ENCODE peak calls at places on chromosomes 12 and 14, in ten cellular contexts. One of them, this sample, is unnamed.

GRCh38 chr12:90112668-90113067 is 404.0 kb upstream of the ATP2B1 start:
- DNase-seq in transverse colon: no peak
- DNase-seq in lower leg skin: no peak
- DNase-seq in vagina: no peak
- DNase-seq in NB4: no peak
- DNase-seq in A549: no peak
- DNase-seq in testis: no peak
- DNase-seq in breast epithelium: no peak
- DNase-seq in heart left ventricle: no peak
- DNase-seq in endothelial cell of umbilical vein: no peak
- DNase-seq in this sample: no peak

GRCh38 chr12:47755655-47756562 is 2.8 kb downstream of the RAPGEF3 start:
- DNase-seq in vagina: no peak
- DNase-seq in A549: no peak
- DNase-seq in heart left ventricle: no peak
- DNase-seq in testis: no peak
- DNase-seq in transverse colon: peak; percentile 80
- DNase-seq in lower leg skin: peak; percentile 88
- DNase-seq in endothelial cell of umbilical vein: no peak
- DNase-seq in breast epithelium: no peak
- DNase-seq in NB4: no peak
- DNase-seq in this sample: no peak

GRCh38 chr12:38053655-38054464 is 262.7 kb upstream of the ALG10B start:
- DNase-seq in breast epithelium: peak; percentile 65
- DNase-seq in vagina: no peak
- DNase-seq in endothelial cell of umbilical vein: no peak
- DNase-seq in heart left ventricle: no peak
- DNase-seq in A549: peak; percentile 85
- DNase-seq in NB4: no peak
- DNase-seq in testis: peak; percentile 33
- DNase-seq in lower leg skin: no peak
- DNase-seq in transverse colon: peak; percentile 22
- DNase-seq in this sample: peak; percentile 80

GRCh38 chr14:68959035-68959434 is 20.1 kb downstream of the ACTN1 start:
- DNase-seq in vagina: no peak
- DNase-seq in NB4: no peak
- DNase-seq in heart left ventricle: no peak
- DNase-seq in A549: no peak
- DNase-seq in transverse colon: no peak
- DNase-seq in breast epithelium: no peak
- DNase-seq in lower leg skin: no peak
- DNase-seq in testis: no peak
- DNase-seq in endothelial cell of umbilical vein: peak; percentile 49
- DNase-seq in this sample: no peak

GRCh38 chr12:8914716-8915526 is 612 bp downstream of the PHC1 start:
- DNase-seq in transverse colon: peak; percentile 62
- DNase-seq in lower leg skin: peak; percentile 88
- DNase-seq in NB4: peak; percentile 65
- DNase-seq in breast epithelium: peak; percentile 56
- DNase-seq in testis: peak; percentile 58
- DNase-seq in A549: peak; percentile 71
- DNase-seq in vagina: no peak
- DNase-seq in endothelial cell of umbilical vein: peak; percentile 66
- DNase-seq in heart left ventricle: peak; percentile 37
- DNase-seq in this sample: peak; percentile 58

GRCh38 chr14:52790011-52790755 is 1.2 kb downstream of the GNPNAT1 start:
- DNase-seq in endothelial cell of umbilical vein: peak; percentile 35
- DNase-seq in NB4: peak; percentile 11
- DNase-seq in A549: peak; percentile 15
- DNase-seq in transverse colon: no peak
- DNase-seq in breast epithelium: no peak
- DNase-seq in vagina: no peak
- DNase-seq in lower leg skin: no peak
- DNase-seq in heart left ventricle: no peak
- DNase-seq in testis: no peak
- DNase-seq in this sample: peak; percentile 22

GRCh38 chr12:127083028-127083949 is 1183.7 kb upstream of the TMEM132C start:
- DNase-seq in A549: peak; percentile 84
- DNase-seq in lower leg skin: no peak
- DNase-seq in transverse colon: no peak
- DNase-seq in vagina: no peak
- DNase-seq in breast epithelium: no peak
- DNase-seq in endothelial cell of umbilical vein: peak; percentile 35
- DNase-seq in testis: no peak
- DNase-seq in NB4: peak; percentile 86
- DNase-seq in heart left ventricle: no peak
- DNase-seq in this sample: no peak

GRCh38 chr12:131564843-131565242 is 146.0 kb upstream of the SFSWAP start:
- DNase-seq in vagina: no peak
- DNase-seq in A549: no peak
- DNase-seq in NB4: no peak
- DNase-seq in lower leg skin: no peak
- DNase-seq in breast epithelium: no peak
- DNase-seq in transverse colon: no peak
- DNase-seq in heart left ventricle: no peak
- DNase-seq in endothelial cell of umbilical vein: no peak
- DNase-seq in testis: no peak
- DNase-seq in this sample: no peak

DNA sequence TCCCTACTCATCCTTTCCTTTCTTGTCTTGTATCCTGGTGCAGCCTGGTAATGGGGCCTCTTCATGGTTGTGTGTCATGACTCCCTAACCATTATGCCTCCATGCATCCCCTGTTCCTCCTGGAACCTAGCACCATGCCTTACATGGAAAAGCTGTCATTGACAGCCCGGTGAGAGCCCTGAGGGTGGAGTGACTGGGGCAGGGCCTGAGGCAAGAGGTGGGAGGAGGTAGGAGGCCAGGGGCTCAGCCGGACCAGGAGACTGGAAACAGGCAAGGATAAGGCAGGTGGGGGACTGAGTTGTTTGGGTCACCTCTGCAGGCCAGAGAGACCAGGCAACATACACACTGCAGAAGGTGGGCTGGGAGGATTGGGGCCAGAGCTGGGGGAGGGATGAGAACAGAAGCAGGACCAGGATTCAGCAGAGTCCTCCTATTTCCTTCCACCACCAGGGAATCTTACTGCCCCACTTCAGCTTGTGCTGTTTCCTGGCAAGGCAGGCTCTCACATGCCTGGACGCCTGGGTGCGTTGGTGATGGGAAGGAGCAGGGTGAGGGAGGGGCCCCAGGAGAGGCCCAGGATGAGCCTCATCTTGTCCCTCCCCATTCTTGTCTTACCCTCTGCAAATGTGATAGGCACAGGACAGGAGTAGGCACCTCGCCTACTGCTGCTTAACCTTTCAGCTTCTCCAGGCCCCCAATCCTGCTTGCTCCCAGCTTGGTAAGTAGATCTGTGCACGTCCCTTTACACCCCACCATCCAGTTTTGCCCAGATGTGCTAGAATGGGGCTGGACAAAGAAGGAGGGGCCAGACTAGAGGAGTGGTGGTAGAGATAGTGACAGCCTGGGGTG is at the start of gene LTB4R2:
- DNase-seq in testis: no peak
- DNase-seq in A549: no peak
- DNase-seq in transverse colon: no peak
- DNase-seq in endothelial cell of umbilical vein: no peak
- DNase-seq in heart left ventricle: no peak
- DNase-seq in breast epithelium: no peak
- DNase-seq in vagina: no peak
- DNase-seq in NB4: no peak
- DNase-seq in lower leg skin: peak; percentile 86
- DNase-seq in this sample: no peak
- TF ChIP-seq POLR2A in testis: no peak
- TF ChIP-seq POLR2A in A549: no peak
- TF ChIP-seq POLR2A in transverse colon: no peak
- TF ChIP-seq POLR2A in endothelial cell of umbilical vein: no peak
- TF ChIP-seq POLR2A in heart left ventricle: no peak
- TF ChIP-seq POLR2A in breast epithelium: no peak
- TF ChIP-seq POLR2A in vagina: no peak
- TF ChIP-seq POLR2A in NB4: no peak
- TF ChIP-seq POLR2A in lower leg skin: no peak
- TF ChIP-seq POLR2A in this sample: no peak

GRCh38 chr12:120962487-120963054 is 15.8 kb upstream of the HNF1A start:
- DNase-seq in heart left ventricle: no peak
- DNase-seq in breast epithelium: no peak
- DNase-seq in lower leg skin: no peak
- DNase-seq in endothelial cell of umbilical vein: no peak
- DNase-seq in NB4: no peak
- DNase-seq in vagina: no peak
- DNase-seq in A549: no peak
- DNase-seq in testis: no peak
- DNase-seq in transverse colon: no peak
- DNase-seq in this sample: no peak

GRCh38 chr12:120964298-120964697 is 14.0 kb upstream of the HNF1A start:
- DNase-seq in vagina: no peak
- DNase-seq in breast epithelium: no peak
- DNase-seq in endothelial cell of umbilical vein: no peak
- DNase-seq in heart left ventricle: no peak
- DNase-seq in transverse colon: no peak
- DNase-seq in A549: no peak
- DNase-seq in NB4: no peak
- DNase-seq in lower leg skin: no peak
- DNase-seq in testis: no peak
- DNase-seq in this sample: no peak

GRCh38 chr12:120965125-120965524 is 13.2 kb upstream of the HNF1A start:
- DNase-seq in endothelial cell of umbilical vein: no peak
- DNase-seq in transverse colon: no peak
- DNase-seq in A549: no peak
- DNase-seq in vagina: no peak
- DNase-seq in lower leg skin: no peak
- DNase-seq in NB4: no peak
- DNase-seq in breast epithelium: no peak
- DNase-seq in heart left ventricle: no peak
- DNase-seq in testis: no peak
- DNase-seq in this sample: no peak

GRCh38 chr12:120961604-120962486 is 16.5 kb upstream of the HNF1A start:
- DNase-seq in breast epithelium: no peak
- DNase-seq in transverse colon: peak; percentile 92
- DNase-seq in testis: peak; percentile 48
- DNase-seq in heart left ventricle: peak; percentile 72
- DNase-seq in A549: peak; percentile 66
- DNase-seq in NB4: no peak
- DNase-seq in endothelial cell of umbilical vein: no peak
- DNase-seq in vagina: no peak
- DNase-seq in lower leg skin: no peak
- DNase-seq in this sample: peak; percentile 62

DNA sequence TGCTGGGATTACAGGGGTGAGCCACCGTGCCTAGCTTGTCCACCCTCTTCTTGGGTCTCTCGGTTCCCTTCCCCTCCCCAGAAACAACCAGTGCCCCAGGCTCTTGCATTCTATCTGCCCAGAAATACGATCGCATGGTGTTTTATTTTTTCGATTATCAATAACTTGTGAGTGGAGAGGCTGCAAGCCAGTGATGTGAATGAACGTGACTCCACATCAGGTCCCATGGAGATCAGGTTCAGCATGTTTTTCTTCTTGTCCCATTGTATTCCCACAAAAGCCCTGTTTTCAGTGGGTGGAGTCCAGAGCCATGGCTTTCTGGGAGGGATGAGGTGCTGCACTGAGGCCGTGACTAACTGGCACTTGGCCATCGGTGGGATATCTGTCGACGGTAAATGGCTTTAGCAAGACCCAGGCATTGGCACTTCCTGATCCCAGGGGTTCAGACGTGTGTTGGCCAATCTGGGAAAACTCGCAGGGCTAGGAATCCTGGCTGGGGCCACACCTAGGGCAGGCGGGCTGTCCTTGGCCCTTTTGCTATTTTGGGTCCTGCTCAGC is 12.7 kb upstream of the HNF1A start:
- DNase-seq in endothelial cell of umbilical vein: no peak
- DNase-seq in lower leg skin: no peak
- DNase-seq in A549: no peak
- DNase-seq in testis: no peak
- DNase-seq in NB4: no peak
- DNase-seq in heart left ventricle: no peak
- DNase-seq in breast epithelium: no peak
- DNase-seq in vagina: no peak
- DNase-seq in transverse colon: no peak
- DNase-seq in this sample: no peak
- H3K4me3 ChIP-seq in endothelial cell of umbilical vein: no peak overlapping the region
- H3K4me3 ChIP-seq in lower leg skin: no peak overlapping the region
- H3K4me3 ChIP-seq in A549: no peak overlapping the region
- H3K4me3 ChIP-seq in testis: no peak overlapping the region
- H3K4me3 ChIP-seq in NB4: no peak overlapping the region
- H3K4me3 ChIP-seq in heart left ventricle: no peak overlapping the region
- H3K4me3 ChIP-seq in breast epithelium: no peak overlapping the region
- H3K4me3 ChIP-seq in vagina: no peak overlapping the region
- H3K4me3 ChIP-seq in transverse colon: no peak overlapping the region
- H3K4me3 ChIP-seq in this sample: no peak overlapping the region

GRCh38 chr12:101592931-101593330 is 1.8 kb upstream of the MYBPC1 start:
- DNase-seq in lower leg skin: no peak
- DNase-seq in transverse colon: no peak
- DNase-seq in endothelial cell of umbilical vein: no peak
- DNase-seq in vagina: no peak
- DNase-seq in breast epithelium: no peak
- DNase-seq in heart left ventricle: no peak
- DNase-seq in A549: no peak
- DNase-seq in NB4: no peak
- DNase-seq in testis: no peak
- DNase-seq in this sample: no peak

GRCh38 chr12:101592448-101592847 is 2.3 kb upstream of the MYBPC1 start:
- DNase-seq in endothelial cell of umbilical vein: no peak
- DNase-seq in lower leg skin: no peak
- DNase-seq in transverse colon: no peak
- DNase-seq in NB4: no peak
- DNase-seq in vagina: no peak
- DNase-seq in testis: no peak
- DNase-seq in heart left ventricle: no peak
- DNase-seq in breast epithelium: no peak
- DNase-seq in A549: no peak
- DNase-seq in this sample: no peak

GRCh38 chr12:101596172-101596571 is 1.4 kb downstream of the MYBPC1 start:
- DNase-seq in vagina: no peak
- DNase-seq in lower leg skin: no peak
- DNase-seq in testis: no peak
- DNase-seq in endothelial cell of umbilical vein: no peak
- DNase-seq in transverse colon: no peak
- DNase-seq in NB4: no peak
- DNase-seq in breast epithelium: no peak
- DNase-seq in heart left ventricle: no peak
- DNase-seq in A549: no peak
- DNase-seq in this sample: no peak

GRCh38 chr12:101597164-101597563 is 2.4 kb downstream of the MYBPC1 start:
- DNase-seq in vagina: no peak
- DNase-seq in NB4: no peak
- DNase-seq in testis: no peak
- DNase-seq in A549: no peak
- DNase-seq in endothelial cell of umbilical vein: no peak
- DNase-seq in transverse colon: no peak
- DNase-seq in breast epithelium: no peak
- DNase-seq in heart left ventricle: no peak
- DNase-seq in lower leg skin: no peak
- DNase-seq in this sample: no peak

DNA sequence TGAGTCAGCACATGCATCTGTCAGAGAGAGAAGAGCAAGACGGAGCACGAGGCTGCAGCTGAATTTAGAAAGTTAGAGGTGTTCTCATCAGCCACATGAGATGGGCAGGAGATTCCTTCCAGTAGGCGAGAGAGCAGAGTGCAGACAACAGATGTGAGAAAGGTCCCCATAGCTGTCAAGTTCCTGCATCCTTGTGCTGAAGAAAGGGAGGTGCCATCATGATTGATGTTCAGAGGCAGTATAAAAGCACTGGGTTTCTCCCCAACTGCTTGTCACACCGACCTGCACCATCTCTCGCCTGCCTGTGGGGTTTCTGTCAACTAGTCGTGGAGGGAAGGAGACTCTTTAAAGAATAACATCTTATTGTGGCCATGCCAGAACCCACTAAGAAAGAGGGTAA is at the start of gene MYBPC1:
- DNase-seq in A549: no peak
- DNase-seq in breast epithelium: no peak
- DNase-seq in transverse colon: no peak
- DNase-seq in vagina: no peak
- DNase-seq in endothelial cell of umbilical vein: no peak
- DNase-seq in testis: no peak
- DNase-seq in NB4: no peak
- DNase-seq in lower leg skin: no peak
- DNase-seq in heart left ventricle: no peak
- DNase-seq in this sample: no peak
- TF ChIP-seq POLR2A in A549: no peak
- TF ChIP-seq POLR2A in breast epithelium: no peak
- TF ChIP-seq POLR2A in transverse colon: no peak
- TF ChIP-seq POLR2A in vagina: no peak
- TF ChIP-seq POLR2A in endothelial cell of umbilical vein: no peak
- TF ChIP-seq POLR2A in testis: no peak
- TF ChIP-seq POLR2A in NB4: no peak
- TF ChIP-seq POLR2A in lower leg skin: no peak
- TF ChIP-seq POLR2A in heart left ventricle: no peak
- TF ChIP-seq POLR2A in this sample: no peak

DNA sequence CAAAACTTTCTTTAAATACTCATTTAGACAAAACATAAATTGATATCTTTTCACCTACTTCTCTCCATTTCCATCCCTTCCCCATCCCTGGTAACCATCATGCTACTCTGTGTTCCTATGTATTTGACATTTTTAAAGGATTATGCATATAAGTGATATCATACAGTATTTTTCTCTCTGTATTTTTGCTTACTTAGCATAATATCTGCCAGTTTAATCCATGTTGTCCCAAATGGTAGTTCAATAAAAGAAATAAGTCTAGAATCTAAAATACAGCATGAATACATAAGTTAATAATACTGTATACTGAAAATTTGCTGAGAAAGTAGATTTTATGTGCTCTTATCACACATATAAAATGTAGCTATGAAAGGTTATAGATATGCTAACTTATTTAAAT is 190.3 kb upstream of the NAV3 start:
- DNase-seq in vagina: no peak
- DNase-seq in testis: no peak
- DNase-seq in endothelial cell of umbilical vein: no peak
- DNase-seq in A549: no peak
- DNase-seq in heart left ventricle: no peak
- DNase-seq in lower leg skin: no peak
- DNase-seq in transverse colon: no peak
- DNase-seq in NB4: no peak
- DNase-seq in breast epithelium: no peak
- DNase-seq in this sample: no peak
- H3K4me3 ChIP-seq in vagina: no peak overlapping the region
- H3K4me3 ChIP-seq in testis: no peak overlapping the region
- H3K4me3 ChIP-seq in endothelial cell of umbilical vein: no peak overlapping the region
- H3K4me3 ChIP-seq in A549: no peak overlapping the region
- H3K4me3 ChIP-seq in heart left ventricle: no peak overlapping the region
- H3K4me3 ChIP-seq in lower leg skin: no peak overlapping the region
- H3K4me3 ChIP-seq in transverse colon: no peak overlapping the region
- H3K4me3 ChIP-seq in NB4: no peak overlapping the region
- H3K4me3 ChIP-seq in breast epithelium: no peak overlapping the region
- H3K4me3 ChIP-seq in this sample: no peak overlapping the region